ENCODE peak calls at places on chromosomes 12 and 14, in four cellular contexts. J, P, L and D are unnamed samples.

GRCh38 chr14:77529213-77529612 is 30.6 kb upstream of the ISM2 start:
- DNase-seq in L (no peak), J (no peak), P (no peak), D (no peak)

GRCh38 chr12:65637774-65638173 is 186.5 kb upstream of the HMGA2 start:
- DNase-seq in P (no peak), L (peak; percentile 38), J (no peak), D (no peak)

GRCh38 chr14:22427771-22428228 is 161.2 kb downstream of the DAD1 start:
- DNase-seq in P (peak; percentile 77), L (peak; percentile 88), J (no peak), D (no peak)

GRCh38 chr12:95763809-95764253 is 26.7 kb downstream of the NTN4 start:
- DNase-seq in L (peak; percentile 68), J (peak; percentile 67), P (no peak), D (peak; percentile 37)

GRCh38 chr14:85416771-85417170 is 113.2 kb upstream of the FLRT2 start:
- DNase-seq in J (no peak), L (peak; percentile 69), P (no peak), D (peak; percentile 65)

GRCh38 chr12:7146228-7146627 is 16.1 kb downstream of the CLSTN3 start:
- DNase-seq in P (no peak), L (no peak), J (no peak), D (no peak)

GRCh38 chr14:68636597-68636996 is 156.3 kb downstream of the ZFP36L1 start:
- DNase-seq in L (no peak), J (peak; percentile 12), P (no peak), D (no peak)

GRCh38 chr12:26798013-26798412 is 35.0 kb downstream of the ITPR2 start:
- DNase-seq in L (peak; percentile 45), J (no peak), P (no peak), D (no peak)

GRCh38 chr14:37591941-37592287 is 3.1 kb downstream of the FOXA1 start:
- DNase-seq in J (no peak), P (no peak), L (no peak), D (no peak)

GRCh38 chr12:106648736-106649135 is 65.9 kb downstream of the RFX4 start:
- DNase-seq in P (no peak), L (no peak), J (no peak), D (no peak)